ENCODE peak calls at places on chromosomes 2 and 18, in six cellular contexts. One of them, this sample, is unnamed.
A peak's percentile ranks its signal among the peaks of the same experiment; 100 is the strongest.

GRCh38 chr2:155372969-155373368 is 674.5 kb downstream of the KCNJ3 start:
- DNase-seq in T-helper 9 cell: no peak
- DNase-seq in AG04450: no peak
- DNase-seq in body of pancreas: no peak
- DNase-seq in SW480: peak; percentile 30
- DNase-seq in MM.1S: no peak
- DNase-seq in this sample: no peak

GRCh38 chr2:200637886-200638285 is 52.1 kb downstream of the AOX1 start:
- DNase-seq in T-helper 9 cell: no peak
- DNase-seq in AG04450: no peak
- DNase-seq in body of pancreas: no peak
- DNase-seq in SW480: no peak
- DNase-seq in MM.1S: no peak
- DNase-seq in this sample: no peak

GRCh38 chr2:143433158-143433557 is 303.9 kb downstream of the ARHGAP15 start:
- DNase-seq in T-helper 9 cell: no peak
- DNase-seq in AG04450: no peak
- DNase-seq in body of pancreas: no peak
- DNase-seq in SW480: no peak
- DNase-seq in MM.1S: no peak
- DNase-seq in this sample: no peak

GRCh38 chr2:120434909-120435308 is 89.0 kb downstream of the INHBB start:
- DNase-seq in T-helper 9 cell: no peak
- DNase-seq in AG04450: no peak
- DNase-seq in body of pancreas: no peak
- DNase-seq in SW480: no peak
- DNase-seq in MM.1S: no peak
- DNase-seq in this sample: no peak

GRCh38 chr2:191105082-191105481 is 45.7 kb downstream of the STAT4 start:
- DNase-seq in T-helper 9 cell: no peak
- DNase-seq in AG04450: no peak
- DNase-seq in body of pancreas: no peak
- DNase-seq in SW480: peak; percentile 14
- DNase-seq in MM.1S: no peak
- DNase-seq in this sample: no peak

GRCh38 chr18:75531212-75531850 is 103.8 kb upstream of the SMIM21 start:
- DNase-seq in T-helper 9 cell: no peak
- DNase-seq in AG04450: no peak
- DNase-seq in body of pancreas: no peak
- DNase-seq in SW480: no peak
- DNase-seq in MM.1S: no peak
- DNase-seq in this sample: no peak

GRCh38 chr2:117979911-117980341 is 33.9 kb downstream of the CCDC93 start:
- DNase-seq in T-helper 9 cell: no peak
- DNase-seq in AG04450: no peak
- DNase-seq in body of pancreas: no peak
- DNase-seq in SW480: no peak
- DNase-seq in MM.1S: no peak
- DNase-seq in this sample: no peak

GRCh38 chr2:68796306-68796905 is 61.8 kb downstream of the ARHGAP25 start:
- DNase-seq in T-helper 9 cell: no peak
- DNase-seq in AG04450: no peak
- DNase-seq in body of pancreas: no peak
- DNase-seq in SW480: no peak
- DNase-seq in MM.1S: peak; percentile 36
- DNase-seq in this sample: no peak

GRCh38 chr2:237980087-237980486 is 13.3 kb downstream of the UBE2F start:
- DNase-seq in T-helper 9 cell: no peak
- DNase-seq in AG04450: no peak
- DNase-seq in body of pancreas: no peak
- DNase-seq in SW480: no peak
- DNase-seq in MM.1S: no peak
- DNase-seq in this sample: no peak

This sample was measured in right cardiac atrium.